ENCODE peak calls at places on chromosomes 11 and 22, in six cellular contexts. One of them, this sample, is unnamed.

GRCh38 chr11:11448626-11449025 is 95.6 kb upstream of the CSNK2A3 start:
- DNase-seq in IMR-90: no peak
- DNase-seq in ovary: no peak
- DNase-seq in stomach: no peak
- DNase-seq in esophagus squamous epithelium: no peak
- DNase-seq in K562: no peak
- DNase-seq in this sample: no peak

GRCh38 chr22:40855104-40855959 is 1.1 kb downstream of the ST13 start:
- DNase-seq in IMR-90: no peak
- DNase-seq in ovary: no peak
- DNase-seq in stomach: no peak
- DNase-seq in esophagus squamous epithelium: no peak
- DNase-seq in K562: no peak
- DNase-seq in this sample: no peak

GRCh38 chr11:106082096-106082495 is 4.6 kb downstream of the AASDHPPT start:
- DNase-seq in IMR-90: no peak
- DNase-seq in ovary: no peak
- DNase-seq in stomach: no peak
- DNase-seq in esophagus squamous epithelium: no peak
- DNase-seq in K562: no peak
- DNase-seq in this sample: no peak

GRCh38 chr11:1759151-1759850 is 4.4 kb downstream of the CTSD start:
- DNase-seq in IMR-90: no peak
- DNase-seq in ovary: no peak
- DNase-seq in stomach: no peak
- DNase-seq in esophagus squamous epithelium: no peak
- DNase-seq in K562: no peak
- DNase-seq in this sample: no peak

GRCh38 chr11:65641233-65642013 is 3.5 kb downstream of the SIPA1 start:
- DNase-seq in IMR-90: no peak
- DNase-seq in ovary: no peak
- DNase-seq in stomach: no peak
- DNase-seq in esophagus squamous epithelium: no peak
- DNase-seq in K562: no peak
- DNase-seq in this sample: no peak

GRCh38 chr22:22207845-22208564 is 36.6 kb upstream of the VPREB1 start:
- DNase-seq in IMR-90: peak
- DNase-seq in ovary: no peak
- DNase-seq in stomach: peak
- DNase-seq in esophagus squamous epithelium: no peak
- DNase-seq in K562: peak
- DNase-seq in this sample: peak

GRCh38 chr11:74950374-74950969 is 1.4 kb downstream of the SPCS2 start:
- DNase-seq in IMR-90: no peak
- DNase-seq in ovary: no peak
- DNase-seq in stomach: no peak
- DNase-seq in esophagus squamous epithelium: no peak
- DNase-seq in K562: no peak
- DNase-seq in this sample: no peak

GRCh38 chr11:75775056-75775455 is 6.5 kb downstream of the DGAT2 start:
- DNase-seq in IMR-90: no peak
- DNase-seq in ovary: no peak
- DNase-seq in stomach: no peak
- DNase-seq in esophagus squamous epithelium: no peak
- DNase-seq in K562: no peak
- DNase-seq in this sample: no peak

GRCh38 chr11:1008001-1008400 is 28.5 kb downstream of the MUC6 start:
- DNase-seq in IMR-90: no peak
- DNase-seq in ovary: no peak
- DNase-seq in stomach: no peak
- DNase-seq in esophagus squamous epithelium: no peak
- DNase-seq in K562: no peak
- DNase-seq in this sample: no peak

GRCh38 chr22:45537734-45538181 is 35.1 kb downstream of the FBLN1 start:
- DNase-seq in IMR-90: peak
- DNase-seq in ovary: peak
- DNase-seq in stomach: peak
- DNase-seq in esophagus squamous epithelium: no peak
- DNase-seq in K562: no peak
- DNase-seq in this sample: no peak

GRCh38 chr22:25059438-25059837 is 106.9 kb downstream of the KIAA1671 start:
- DNase-seq in IMR-90: no peak
- DNase-seq in ovary: no peak
- DNase-seq in stomach: no peak
- DNase-seq in esophagus squamous epithelium: no peak
- DNase-seq in K562: no peak
- DNase-seq in this sample: no peak

GRCh38 chr11:77407613-77408012 is 66.3 kb downstream of the PAK1 start:
- DNase-seq in IMR-90: peak
- DNase-seq in ovary: no peak
- DNase-seq in stomach: peak
- DNase-seq in esophagus squamous epithelium: no peak
- DNase-seq in K562: no peak
- DNase-seq in this sample: peak

GRCh38 chr11:36116161-36116560 is 172.3 kb downstream of the LDLRAD3 start:
- DNase-seq in IMR-90: no peak
- DNase-seq in ovary: no peak
- DNase-seq in stomach: no peak
- DNase-seq in esophagus squamous epithelium: no peak
- DNase-seq in K562: no peak
- DNase-seq in this sample: no peak

GRCh38 chr11:59710136-59710847 is 3.4 kb downstream of the OR10V1 start:
- DNase-seq in IMR-90: peak
- DNase-seq in ovary: no peak
- DNase-seq in stomach: no peak
- DNase-seq in esophagus squamous epithelium: no peak
- DNase-seq in K562: peak
- DNase-seq in this sample: no peak

GRCh38 chr22:21605887-21606564 is 23.8 kb downstream of the YDJC start:
- DNase-seq in IMR-90: no peak
- DNase-seq in ovary: no peak
- DNase-seq in stomach: no peak
- DNase-seq in esophagus squamous epithelium: no peak
- DNase-seq in K562: no peak
- DNase-seq in this sample: no peak

GRCh38 chr11:124315052-124315451 is 1.3 kb upstream of the OR8D1 start:
- DNase-seq in IMR-90: peak
- DNase-seq in ovary: no peak
- DNase-seq in stomach: no peak
- DNase-seq in esophagus squamous epithelium: no peak
- DNase-seq in K562: peak
- DNase-seq in this sample: no peak

GRCh38 chr22:26549902-26550497 is 37.7 kb upstream of the TFIP11 start:
- DNase-seq in IMR-90: no peak
- DNase-seq in ovary: no peak
- DNase-seq in stomach: no peak
- DNase-seq in esophagus squamous epithelium: no peak
- DNase-seq in K562: no peak
- DNase-seq in this sample: no peak

GRCh38 chr11:35145249-35145648 is 6.3 kb downstream of the CD44 start:
- DNase-seq in IMR-90: peak
- DNase-seq in ovary: no peak
- DNase-seq in stomach: peak
- DNase-seq in esophagus squamous epithelium: no peak
- DNase-seq in K562: peak
- DNase-seq in this sample: no peak

GRCh38 chr11:128334311-128335044 is 252.9 kb downstream of the ETS1 start:
- DNase-seq in IMR-90: no peak
- DNase-seq in ovary: peak
- DNase-seq in stomach: no peak
- DNase-seq in esophagus squamous epithelium: no peak
- DNase-seq in K562: no peak
- DNase-seq in this sample: no peak

GRCh38 chr22:36323855-36324331 is 63.9 kb downstream of the MYH9 start:
- DNase-seq in IMR-90: no peak
- DNase-seq in ovary: no peak
- DNase-seq in stomach: no peak
- DNase-seq in esophagus squamous epithelium: no peak
- DNase-seq in K562: no peak
- DNase-seq in this sample: no peak
- TF ChIP-seq POLR2A in IMR-90: no peak
- TF ChIP-seq POLR2A in ovary: no peak
- TF ChIP-seq POLR2A in stomach: no peak
- TF ChIP-seq POLR2A in esophagus squamous epithelium: no peak
- TF ChIP-seq POLR2A in K562: no peak
- TF ChIP-seq POLR2A in this sample: no peak

DNA sequence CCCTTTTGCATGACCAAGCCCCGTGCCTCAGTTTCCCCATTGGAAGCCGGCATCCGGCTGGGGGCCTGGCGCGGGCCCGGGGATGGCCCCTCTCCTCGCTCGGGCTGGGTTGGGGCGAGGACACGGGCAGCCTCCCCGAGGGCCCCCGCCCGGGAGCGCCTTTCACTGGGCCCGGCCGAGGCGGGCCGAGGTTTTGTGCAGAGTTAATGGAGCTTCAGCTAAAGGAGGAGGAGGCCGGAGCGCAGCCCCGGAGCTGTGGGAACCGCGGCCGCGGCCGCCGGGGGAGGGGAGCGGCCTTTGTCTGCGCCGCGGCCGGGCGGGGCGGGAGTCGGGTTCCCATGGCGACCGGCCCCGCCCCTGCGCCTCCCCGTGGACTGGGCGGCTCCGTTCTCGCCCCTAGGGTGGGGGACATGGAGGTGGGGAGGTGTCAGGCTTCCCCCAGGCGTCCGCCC is 1.4 kb upstream of the MAPK11 start:
- DNase-seq in IMR-90: peak
- DNase-seq in ovary: peak
- DNase-seq in stomach: peak
- DNase-seq in esophagus squamous epithelium: no peak
- DNase-seq in K562: peak
- DNase-seq in this sample: no peak
- TF ChIP-seq CTCF in IMR-90: peak
- TF ChIP-seq CTCF in ovary: no peak
- TF ChIP-seq CTCF in stomach: no peak
- TF ChIP-seq CTCF in esophagus squamous epithelium: peak
- TF ChIP-seq CTCF in K562: peak
- TF ChIP-seq CTCF in this sample: no peak

GRCh38 chr11:61975638-61976419 is 8.4 kb upstream of the FTH1 start:
- DNase-seq in IMR-90: no peak
- DNase-seq in ovary: peak
- DNase-seq in stomach: no peak
- DNase-seq in esophagus squamous epithelium: no peak
- DNase-seq in K562: no peak
- DNase-seq in this sample: no peak

GRCh38 chr11:61976420-61976800 is 9.0 kb upstream of the FTH1 start:
- DNase-seq in IMR-90: no peak
- DNase-seq in ovary: peak
- DNase-seq in stomach: no peak
- DNase-seq in esophagus squamous epithelium: no peak
- DNase-seq in K562: no peak
- DNase-seq in this sample: no peak

GRCh38 chr11:61976813-61977475 is 9.5 kb upstream of the FTH1 start:
- DNase-seq in IMR-90: no peak
- DNase-seq in ovary: peak
- DNase-seq in stomach: no peak
- DNase-seq in esophagus squamous epithelium: no peak
- DNase-seq in K562: peak
- DNase-seq in this sample: no peak

GRCh38 chr11:61973603-61974162 is 6.2 kb upstream of the FTH1 start:
- DNase-seq in IMR-90: no peak
- DNase-seq in ovary: peak
- DNase-seq in stomach: no peak
- DNase-seq in esophagus squamous epithelium: no peak
- DNase-seq in K562: peak
- DNase-seq in this sample: no peak

DNA sequence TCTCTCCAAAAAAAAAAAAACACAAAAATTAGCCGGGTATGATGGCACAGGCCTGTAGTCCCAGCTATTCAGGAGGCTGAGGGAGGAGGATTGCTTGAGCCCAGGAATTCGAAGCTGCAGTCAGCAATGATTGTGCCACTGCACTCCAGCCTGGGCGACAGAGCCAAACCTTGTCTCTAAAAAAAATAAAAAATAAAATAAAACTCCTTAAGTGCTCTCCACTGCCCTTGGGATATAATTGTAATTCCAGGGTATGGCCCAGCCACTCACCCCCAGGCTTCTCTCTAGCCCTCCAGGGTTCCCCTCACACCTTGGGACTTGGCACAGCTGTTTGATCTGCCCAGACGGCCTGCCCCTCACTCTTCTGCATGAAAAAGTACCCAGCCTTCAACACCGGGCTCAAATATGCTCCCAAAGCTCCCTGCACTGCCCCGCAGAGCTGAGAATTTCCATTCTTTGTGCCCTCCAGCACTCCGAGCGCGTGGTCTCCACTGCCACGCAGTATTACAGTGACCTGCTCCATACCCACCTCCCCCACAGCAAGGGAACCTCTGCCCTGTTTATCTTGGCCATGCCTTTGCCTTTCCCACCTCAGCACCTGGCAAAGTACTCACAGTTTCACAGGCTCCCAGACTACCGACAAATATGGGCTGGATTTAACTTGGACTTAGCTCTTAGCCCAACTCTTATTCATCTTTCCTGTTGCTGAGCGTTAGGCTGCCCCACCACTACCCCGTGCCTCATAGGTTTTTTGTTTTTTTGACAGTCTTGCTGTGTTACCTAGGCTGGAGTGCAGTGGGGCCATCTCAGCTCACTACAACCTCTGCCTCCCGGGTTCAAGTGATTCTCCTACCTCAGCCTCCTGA is 7.6 kb upstream of the FTH1 start:
- DNase-seq in IMR-90: no peak
- DNase-seq in ovary: peak
- DNase-seq in stomach: peak
- DNase-seq in esophagus squamous epithelium: no peak
- DNase-seq in K562: no peak
- DNase-seq in this sample: peak
- TF ChIP-seq POLR2A in IMR-90: no peak
- TF ChIP-seq POLR2A in ovary: no peak
- TF ChIP-seq POLR2A in stomach: no peak
- TF ChIP-seq POLR2A in esophagus squamous epithelium: no peak
- TF ChIP-seq POLR2A in K562: no peak
- TF ChIP-seq POLR2A in this sample: no peak

DNA sequence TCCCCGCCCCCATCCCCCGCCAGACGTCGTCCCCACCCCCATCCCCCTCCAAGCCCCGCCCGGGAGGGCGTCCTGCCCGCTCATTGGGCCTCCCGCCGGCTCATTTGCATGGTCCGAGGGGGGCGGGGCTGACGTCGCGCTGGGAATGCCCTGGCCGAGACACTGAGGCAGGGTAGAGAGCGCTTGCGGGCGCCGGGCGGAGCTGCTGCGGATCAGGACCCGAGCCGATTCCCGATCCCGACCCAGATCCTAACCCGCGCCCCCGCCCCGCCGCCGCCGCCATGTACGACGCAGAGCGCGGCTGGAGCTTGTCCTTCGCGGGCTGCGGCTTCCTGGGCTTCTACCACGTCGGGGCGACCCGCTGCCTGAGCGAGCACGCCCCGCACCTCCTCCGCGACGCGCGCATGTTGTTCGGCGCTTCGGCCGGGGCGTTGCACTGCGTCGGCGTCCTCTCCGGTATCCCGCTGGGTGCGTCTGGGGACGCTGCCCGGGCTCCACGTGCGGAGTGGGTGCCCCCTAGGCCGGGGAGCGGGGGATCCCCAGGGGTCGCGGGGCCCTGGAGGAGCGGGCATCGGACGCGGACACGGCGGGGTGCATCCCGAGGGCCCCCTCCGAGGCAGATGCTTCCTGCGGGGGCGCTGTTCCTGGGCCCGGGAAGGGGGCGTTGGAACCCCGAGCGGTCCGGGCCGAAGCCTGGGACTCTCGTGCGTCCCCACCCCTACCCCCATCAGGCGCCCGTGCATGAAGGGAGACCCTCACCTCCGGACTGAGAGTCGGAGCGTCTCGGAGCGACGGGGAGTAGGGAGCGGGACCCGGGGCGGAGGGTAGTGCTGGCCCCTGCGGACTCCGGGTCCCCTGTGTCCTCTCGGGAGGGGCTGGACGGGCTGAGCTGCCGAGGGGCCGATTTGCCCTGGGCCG is at the start of gene PNPLA3:
- DNase-seq in IMR-90: peak
- DNase-seq in ovary: peak
- DNase-seq in stomach: peak
- DNase-seq in esophagus squamous epithelium: no peak
- DNase-seq in K562: peak
- DNase-seq in this sample: peak
- TF ChIP-seq CTCF in IMR-90: peak
- TF ChIP-seq CTCF in ovary: no peak
- TF ChIP-seq CTCF in stomach: no peak
- TF ChIP-seq CTCF in esophagus squamous epithelium: no peak
- TF ChIP-seq CTCF in K562: no peak
- TF ChIP-seq CTCF in this sample: peak